ENCODE peak calls at places on chromosomes 3 and 15, in five cellular contexts. V is AG20443, O is MM.1S, R is NCI-H1105 treated with DMSO at 0.1 percent for 48 hours, H is tibial nerve. N is an unnamed sample.

GRCh38 chr3:8607285-8608040 is 37.1 kb downstream of the SSUH2 start:
- DNase-seq in V (peak), O (no peak), R (peak), H (no peak), N (no peak)

GRCh38 chr15:90780916-90781315 is 63.8 kb downstream of the BLM start:
- DNase-seq in V (no peak), O (no peak), R (no peak), H (no peak), N (no peak)

GRCh38 chr3:31919528-31919927 is 61.5 kb downstream of the OSBPL10 start:
- DNase-seq in V (no peak), O (no peak), R (no peak), H (no peak), N (no peak)

GRCh38 chr3:54121404-54122045 is 827 bp upstream of the CACNA2D3 start:
- DNase-seq in V (peak), O (no peak), R (no peak), H (no peak), N (no peak)

GRCh38 chr3:71563827-71564226 is 19.7 kb downstream of the FOXP1 start:
- DNase-seq in V (no peak), O (peak), R (no peak), H (no peak), N (no peak)

GRCh38 chr15:65954289-65954741 is 85.0 kb downstream of the RAB11A start:
- DNase-seq in V (no peak), O (peak), R (peak), H (no peak), N (no peak)

GRCh38 chr3:134876836-134877235 is 81.8 kb downstream of the EPHB1 start:
- DNase-seq in V (no peak), O (no peak), R (no peak), H (no peak), N (no peak)

GRCh38 chr3:177657243-177657642 is 460.0 kb upstream of the TBL1XR1 start:
- DNase-seq in V (no peak), O (no peak), R (peak), H (no peak), N (no peak)

GRCh38 chr3:28544236-28544635 is 195.6 kb upstream of the AZI2 start:
- DNase-seq in V (no peak), O (no peak), R (no peak), H (no peak), N (no peak)

GRCh38 chr3:118801899-118802298 is 232.7 kb downstream of the IGSF11 start:
- DNase-seq in V (no peak), O (no peak), R (peak), H (no peak), N (no peak)

GRCh38 chr15:96390986-96391385 is 60.5 kb downstream of the NR2F2 start:
- DNase-seq in V (no peak), O (no peak), R (no peak), H (no peak), N (no peak)

GRCh38 chr15:85380860-85381535 is 595 bp downstream of the AKAP13 start:
- DNase-seq in V (peak), O (peak), R (no peak), H (no peak), N (no peak)

GRCh38 chr15:48149858-48150257 is 28.2 kb downstream of the MYEF2 start:
- DNase-seq in V (peak), O (no peak), R (no peak), H (no peak), N (no peak)

GRCh38 chr3:94083261-94083660 is 20.4 kb downstream of the NSUN3 start:
- DNase-seq in V (no peak), O (peak), R (no peak), H (no peak), N (no peak)

GRCh38 chr3:133887951-133888703 is 7.6 kb downstream of the RAB6B start:
- DNase-seq in V (peak), O (no peak), R (no peak), H (no peak), N (peak)

GRCh38 chr3:172709776-172710708 is 825 bp downstream of the NCEH1 start:
- DNase-seq in V (peak), O (peak), R (peak), H (peak), N (peak)

GRCh38 chr3:63400259-63400860 is 122.3 kb downstream of the SYNPR start:
- DNase-seq in V (no peak), O (no peak), R (no peak), H (no peak), N (no peak)

GRCh38 chr15:39920510-39921273 is 626 bp upstream of the GPR176 start:
- DNase-seq in V (peak), O (peak), R (peak), H (peak), N (no peak)

GRCh38 chr15:47376190-47376589 is 341.1 kb upstream of the SEMA6D start:
- DNase-seq in V (no peak), O (no peak), R (no peak), H (no peak), N (no peak)